ENCODE peak calls at places on chromosomes 13 and 19, in five cellular contexts. O, C, N, E and U are unnamed samples.

GRCh38 chr19:10552596-10553053 is 8.9 kb downstream of the ATG4D start:
- DNase-seq in N (no peak), C (no peak), O (no peak), E (no peak), U (no peak)

GRCh38 chr19:36488816-36489138 is 584 bp downstream of the ZNF566 start:
- DNase-seq in O (no peak), C (peak), E (no peak), N (no peak), U (no peak)

GRCh38 chr19:30036154-30037129 is 94.4 kb downstream of the URI1 start:
- DNase-seq in O (no peak), C (no peak), E (no peak), N (no peak), U (no peak)

GRCh38 chr19:47032171-47032811 is 12.7 kb downstream of the NPAS1 start:
- DNase-seq in N (peak), O (no peak), C (peak), E (no peak), U (no peak)

GRCh38 chr13:21458457-21458815 is 667 bp downstream of the ZDHHC20 start:
- DNase-seq in C (no peak), N (peak), O (no peak), E (no peak), U (no peak)

GRCh38 chr13:49457221-49457620 is 13.1 kb downstream of the SETDB2 start:
- DNase-seq in C (no peak), E (no peak), O (no peak), N (no peak), U (no peak)

GRCh38 chr13:45167611-45168554 is 33.0 kb downstream of the KCTD4 start:
- DNase-seq in O (no peak), N (no peak), C (no peak), E (no peak), U (no peak)

GRCh38 chr13:46655727-46656180 is 102.8 kb downstream of the LRCH1 start:
- DNase-seq in E (no peak), O (no peak), C (no peak), N (no peak), U (no peak)

GRCh38 chr13:86581711-86582110 is 782.5 kb upstream of the SLITRK6 start:
- DNase-seq in N (no peak), C (no peak), E (no peak), O (no peak), U (no peak)

GRCh38 chr13:27977476-27978300 is 8.6 kb upstream of the CDX2 start:
- DNase-seq in O (no peak), E (no peak), C (no peak), N (no peak), U (no peak)

GRCh38 chr13:90256746-90257145 is 1090.7 kb upstream of the MIR17HG start:
- DNase-seq in N (no peak), E (no peak), O (no peak), C (no peak), U (no peak)

GRCh38 chr19:30263719-30264440 is 108.3 kb upstream of the ZNF536 start:
- DNase-seq in E (no peak), O (no peak), N (no peak), C (no peak), U (no peak)

GRCh38 chr13:59680429-59681024 is 483.2 kb downstream of the DIAPH3 start:
- DNase-seq in N (no peak), C (no peak), E (no peak), O (no peak), U (no peak)

GRCh38 chr19:42450314-42450934 is 7.7 kb upstream of the CXCL17 start:
- DNase-seq in O (peak), N (peak), E (no peak), C (peak), U (peak)

GRCh38 chr13:110788778-110789177 is 75.3 kb downstream of the ING1 start:
- DNase-seq in C (no peak), N (no peak), E (no peak), O (no peak), U (no peak)

GRCh38 chr19:1468274-1469199 is 10.5 kb downstream of the C19orf25 start:
- DNase-seq in O (no peak), C (no peak), N (no peak), E (no peak), U (no peak)

GRCh38 chr13:37701306-37701705 is 102.7 kb upstream of the POSTN start:
- DNase-seq in O (no peak), N (no peak), C (no peak), E (no peak), U (no peak)

GRCh38 chr13:113045214-113046007 is 60.2 kb upstream of the F7 start:
- DNase-seq in E (no peak), C (no peak), N (no peak), O (no peak), U (no peak)

GRCh38 chr13:31998131-31998530 is 33.4 kb upstream of the FRY start:
- DNase-seq in C (no peak), E (no peak), N (no peak), O (no peak), U (no peak)

GRCh38 chr19:53908106-53908932 is 759 bp upstream of the CACNG7 start:
- DNase-seq in E (no peak), O (no peak), N (no peak), C (peak), U (no peak)

GRCh38 chr19:16325671-16326400 is 1.2 kb downstream of the KLF2 start:
- DNase-seq in C (no peak), E (no peak), N (peak), O (no peak), U (no peak)

GRCh38 chr19:50460161-50460765 is 16.0 kb upstream of the EMC10 start:
- DNase-seq in N (no peak), E (no peak), O (no peak), C (no peak), U (no peak)

GRCh38 chr13:113655358-113656014 is 2.5 kb downstream of the ATP4B start:
- DNase-seq in N (no peak), C (no peak), O (no peak), E (no peak), U (no peak)

GRCh38 chr13:50990540-50991506 is 81.2 kb downstream of the RNASEH2B start:
- DNase-seq in E (peak), O (no peak), N (no peak), C (no peak), U (peak)

GRCh38 chr19:40089462-40089861 is 1.3 kb downstream of the ZNF780A start:
- DNase-seq in E (no peak), N (no peak), O (no peak), C (no peak), U (no peak)

GRCh38 chr19:50820549-50821247 is 2.9 kb downstream of the KLK1 start:
- DNase-seq in E (no peak), C (no peak), N (no peak), O (no peak), U (no peak)

GRCh38 chr19:14933506-14933905 is 7.8 kb upstream of the OR7C2 start:
- DNase-seq in C (no peak), E (no peak), O (no peak), N (no peak), U (no peak)

GRCh38 chr19:35404879-35405622 is 34.2 kb downstream of the GPR42 start:
- DNase-seq in N (no peak), O (peak), E (no peak), C (no peak), U (no peak)